ENCODE peak calls at places on chromosomes 1 and 21, in four cellular contexts. One of them, this sample, is unnamed.

GRCh38 chr1:64183985-64184440 is 19.4 kb upstream of the UBE2U start:
- DNase-seq in spleen: no peak
- DNase-seq in breast epithelium: no peak
- DNase-seq in NB4: no peak
- DNase-seq in this sample: no peak

GRCh38 chr1:5475572-5475971 is 516.7 kb downstream of the NPHP4 start:
- DNase-seq in spleen: peak
- DNase-seq in breast epithelium: no peak
- DNase-seq in NB4: no peak
- DNase-seq in this sample: no peak

GRCh38 chr1:38209986-38210385 is 163.4 kb upstream of the POU3F1 start:
- DNase-seq in spleen: no peak
- DNase-seq in breast epithelium: no peak
- DNase-seq in NB4: no peak
- DNase-seq in this sample: no peak

GRCh38 chr1:180988221-180988826 is 34.3 kb downstream of the STX6 start:
- DNase-seq in spleen: no peak
- DNase-seq in breast epithelium: no peak
- DNase-seq in NB4: no peak
- DNase-seq in this sample: no peak

GRCh38 chr21:37341254-37341960 is 25.2 kb upstream of the DYRK1A start:
- DNase-seq in spleen: no peak
- DNase-seq in breast epithelium: no peak
- DNase-seq in NB4: no peak
- DNase-seq in this sample: no peak

GRCh38 chr1:227779021-227779441 is 36.4 kb upstream of the PRSS38 start:
- DNase-seq in spleen: no peak
- DNase-seq in breast epithelium: peak
- DNase-seq in NB4: no peak
- DNase-seq in this sample: no peak

GRCh38 chr21:45499201-45499750 is 43.0 kb downstream of the SLC19A1 start:
- DNase-seq in spleen: peak
- DNase-seq in breast epithelium: no peak
- DNase-seq in NB4: no peak
- DNase-seq in this sample: no peak

GRCh38 chr1:39933956-39934941 is 20.7 kb upstream of the MFSD2A start:
- DNase-seq in spleen: peak
- DNase-seq in breast epithelium: no peak
- DNase-seq in NB4: peak
- DNase-seq in this sample: no peak

GRCh38 chr21:45602106-45602505 is 41.4 kb upstream of the PCBP3 start:
- DNase-seq in spleen: peak
- DNase-seq in breast epithelium: no peak
- DNase-seq in NB4: no peak
- DNase-seq in this sample: no peak

GRCh38 chr21:45260191-45260795 is 27.4 kb downstream of the POFUT2 start:
- DNase-seq in spleen: no peak
- DNase-seq in breast epithelium: no peak
- DNase-seq in NB4: no peak
- DNase-seq in this sample: no peak

DNA sequence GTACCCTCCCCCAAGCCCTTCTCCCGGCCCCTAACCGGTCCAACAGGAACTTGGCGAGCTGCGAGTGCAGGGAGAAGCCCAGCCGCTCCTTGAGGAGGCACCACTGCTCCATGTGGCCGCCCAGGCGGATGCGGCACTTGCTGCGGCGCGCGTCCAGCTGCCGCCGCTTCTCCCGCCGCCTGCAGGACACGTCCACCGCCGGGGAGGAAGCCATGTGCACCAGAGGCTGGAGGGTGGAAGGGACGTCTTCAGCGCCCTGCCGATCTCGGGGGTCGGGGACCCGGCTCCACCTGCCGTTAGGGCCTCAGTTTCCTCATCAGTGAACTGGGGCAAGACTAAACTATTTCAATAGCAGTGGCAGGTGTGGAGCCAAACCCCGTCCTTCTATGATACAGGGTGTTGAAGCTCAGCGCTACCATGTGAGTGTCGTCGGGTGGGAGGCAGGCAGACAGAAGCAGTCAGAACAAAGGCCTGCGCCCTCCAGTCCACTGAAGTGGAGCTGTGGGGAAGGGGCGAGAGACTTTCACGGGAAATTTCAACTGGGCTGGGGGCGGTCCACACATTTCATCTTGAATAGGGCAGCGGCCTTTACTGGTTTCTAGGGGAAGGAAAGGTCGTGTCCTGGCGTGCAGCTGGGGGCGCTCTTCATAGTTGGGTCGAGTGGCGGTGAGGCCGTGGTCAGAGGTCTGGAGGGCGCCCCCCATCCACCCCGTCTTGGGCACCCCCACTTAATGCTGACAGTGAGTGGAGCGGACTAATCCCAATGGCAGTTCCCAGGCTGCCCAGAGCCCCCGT is 592 bp downstream of the ZNF692 start:
- DNase-seq in spleen: peak
- DNase-seq in breast epithelium: peak
- DNase-seq in NB4: peak
- DNase-seq in this sample: peak
- TF ChIP-seq POLR2A in spleen: no peak
- TF ChIP-seq POLR2A in breast epithelium: no peak
- TF ChIP-seq POLR2A in NB4: peak
- TF ChIP-seq POLR2A in this sample: peak

GRCh38 chr1:23720256-23720995 is 22.8 kb upstream of the ELOA start:
- DNase-seq in spleen: peak
- DNase-seq in breast epithelium: no peak
- DNase-seq in NB4: no peak
- DNase-seq in this sample: no peak
- TF ChIP-seq POLR2A in spleen: no peak
- TF ChIP-seq POLR2A in breast epithelium: no peak
- TF ChIP-seq POLR2A in NB4: no peak
- TF ChIP-seq POLR2A in this sample: no peak

DNA sequence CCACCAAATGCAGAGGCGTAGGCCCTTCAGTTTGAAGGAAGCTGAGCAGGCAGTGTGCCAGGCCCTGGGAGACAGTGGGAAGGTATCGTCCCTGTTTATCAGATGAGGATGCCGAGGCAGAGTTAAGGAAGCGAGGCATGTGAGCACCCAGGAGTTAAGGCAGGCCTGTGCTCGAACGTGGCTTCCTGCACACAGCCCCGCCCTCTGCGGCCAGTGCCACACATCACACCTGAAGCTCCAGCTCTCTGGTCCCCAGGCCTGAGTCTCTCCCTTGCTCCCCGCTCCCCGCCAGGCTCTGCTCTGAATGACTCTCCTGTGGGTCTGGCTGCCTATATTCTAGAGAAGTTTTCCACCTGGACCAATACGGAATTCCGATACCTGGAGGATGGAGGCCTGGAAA is 32.1 kb downstream of the EPHX1 start:
- DNase-seq in spleen: peak
- DNase-seq in breast epithelium: no peak
- DNase-seq in NB4: no peak
- DNase-seq in this sample: no peak
- TF ChIP-seq POLR2A in spleen: no peak
- TF ChIP-seq POLR2A in breast epithelium: no peak
- TF ChIP-seq POLR2A in NB4: no peak
- TF ChIP-seq POLR2A in this sample: no peak

GRCh38 chr1:219071209-219071608 is 102.5 kb upstream of the LYPLAL1 start:
- DNase-seq in spleen: no peak
- DNase-seq in breast epithelium: no peak
- DNase-seq in NB4: no peak
- DNase-seq in this sample: no peak
- TF ChIP-seq POLR2A in spleen: no peak
- TF ChIP-seq POLR2A in breast epithelium: no peak
- TF ChIP-seq POLR2A in NB4: no peak
- TF ChIP-seq POLR2A in this sample: no peak

GRCh38 chr1:1324524-1325287 is at the start of the genes CPTP and INTS11:
- DNase-seq in spleen: peak
- DNase-seq in breast epithelium: peak
- DNase-seq in NB4: peak
- DNase-seq in this sample: peak
- TF ChIP-seq POLR2A in spleen: no peak
- TF ChIP-seq POLR2A in breast epithelium: peak
- TF ChIP-seq POLR2A in NB4: peak
- TF ChIP-seq POLR2A in this sample: peak

GRCh38 chr1:43348343-43348808 is 10.4 kb upstream of the CDC20 start:
- DNase-seq in spleen: no peak
- DNase-seq in breast epithelium: no peak
- DNase-seq in NB4: no peak
- DNase-seq in this sample: no peak

GRCh38 chr1:43346636-43347035 is 9.0 kb downstream of the MPL start:
- DNase-seq in spleen: no peak
- DNase-seq in breast epithelium: no peak
- DNase-seq in NB4: no peak
- DNase-seq in this sample: no peak

GRCh38 chr1:43349594-43350306 is 9.0 kb upstream of the CDC20 start:
- DNase-seq in spleen: no peak
- DNase-seq in breast epithelium: no peak
- DNase-seq in NB4: no peak
- DNase-seq in this sample: no peak

GRCh38 chr1:43350976-43351375 is 7.8 kb upstream of the CDC20 start:
- DNase-seq in spleen: no peak
- DNase-seq in breast epithelium: no peak
- DNase-seq in NB4: no peak
- DNase-seq in this sample: no peak

GRCh38 chr1:43348809-43349593 is 9.8 kb upstream of the CDC20 start:
- DNase-seq in spleen: peak
- DNase-seq in breast epithelium: peak
- DNase-seq in NB4: no peak
- DNase-seq in this sample: peak
- TF ChIP-seq POLR2A in spleen: no peak
- TF ChIP-seq POLR2A in breast epithelium: peak
- TF ChIP-seq POLR2A in NB4: no peak
- TF ChIP-seq POLR2A in this sample: no peak

DNA sequence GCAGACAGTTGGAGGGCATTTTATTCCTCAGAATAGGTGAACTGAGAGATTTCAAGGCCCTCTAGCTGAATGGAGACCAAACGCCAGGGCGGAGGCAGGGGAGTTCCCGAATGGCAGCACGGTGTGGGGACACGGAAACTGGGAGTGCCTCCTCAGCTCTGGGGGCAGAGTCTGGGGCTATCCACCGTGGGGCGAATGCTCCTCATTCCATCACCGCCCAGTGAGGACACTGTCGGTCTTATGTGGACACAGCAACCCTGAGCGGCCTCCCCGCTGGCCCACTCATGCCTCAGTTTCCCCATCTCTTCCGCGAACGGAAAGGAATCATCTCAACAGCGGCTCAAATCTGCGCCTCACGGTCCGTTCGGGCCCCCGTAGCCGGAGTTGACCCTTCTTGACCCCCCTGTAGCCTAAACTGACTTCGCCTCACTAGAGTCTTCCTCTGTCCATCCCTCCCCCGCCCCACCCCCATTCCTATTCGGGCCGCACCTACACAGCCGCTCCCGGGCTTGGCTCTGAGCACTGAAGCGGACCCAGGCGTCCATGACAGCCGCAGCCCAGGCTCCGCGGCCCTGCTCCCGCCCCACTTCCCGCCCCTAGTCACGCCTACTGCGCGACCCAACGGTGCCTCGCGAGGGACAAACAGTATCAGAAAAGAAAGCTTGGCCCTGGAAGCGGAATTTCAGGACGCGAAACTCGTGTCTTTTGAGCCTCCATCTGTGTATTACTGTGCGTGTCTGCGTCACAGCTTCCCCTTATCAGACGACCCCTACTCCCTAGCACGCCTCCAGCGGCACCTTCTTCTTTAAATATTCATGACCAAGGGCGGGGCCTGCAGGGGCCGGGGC is at the start of gene PEX11B:
- DNase-seq in spleen: peak
- DNase-seq in breast epithelium: peak
- DNase-seq in NB4: peak
- DNase-seq in this sample: peak
- TF ChIP-seq POLR2A in spleen: peak
- TF ChIP-seq POLR2A in breast epithelium: peak
- TF ChIP-seq POLR2A in NB4: peak
- TF ChIP-seq POLR2A in this sample: peak

GRCh38 chr1:23618586-23619083 is 59.3 kb upstream of the ID3 start:
- DNase-seq in spleen: no peak
- DNase-seq in breast epithelium: no peak
- DNase-seq in NB4: no peak
- DNase-seq in this sample: no peak

GRCh38 chr1:23622284-23622683 is 63.0 kb upstream of the ID3 start:
- DNase-seq in spleen: no peak
- DNase-seq in breast epithelium: no peak
- DNase-seq in NB4: no peak
- DNase-seq in this sample: no peak

GRCh38 chr1:23620605-23621004 is 61.3 kb upstream of the ID3 start:
- DNase-seq in spleen: no peak
- DNase-seq in breast epithelium: no peak
- DNase-seq in NB4: no peak
- DNase-seq in this sample: no peak

GRCh38 chr1:23617019-23617418 is 57.7 kb upstream of the ID3 start:
- DNase-seq in spleen: no peak
- DNase-seq in breast epithelium: no peak
- DNase-seq in NB4: no peak
- DNase-seq in this sample: no peak

GRCh38 chr1:23619299-23620188 is 60.2 kb upstream of the ID3 start:
- DNase-seq in spleen: peak
- DNase-seq in breast epithelium: no peak
- DNase-seq in NB4: no peak
- DNase-seq in this sample: no peak
- TF ChIP-seq POLR2A in spleen: no peak
- TF ChIP-seq POLR2A in breast epithelium: no peak
- TF ChIP-seq POLR2A in NB4: no peak
- TF ChIP-seq POLR2A in this sample: no peak

DNA sequence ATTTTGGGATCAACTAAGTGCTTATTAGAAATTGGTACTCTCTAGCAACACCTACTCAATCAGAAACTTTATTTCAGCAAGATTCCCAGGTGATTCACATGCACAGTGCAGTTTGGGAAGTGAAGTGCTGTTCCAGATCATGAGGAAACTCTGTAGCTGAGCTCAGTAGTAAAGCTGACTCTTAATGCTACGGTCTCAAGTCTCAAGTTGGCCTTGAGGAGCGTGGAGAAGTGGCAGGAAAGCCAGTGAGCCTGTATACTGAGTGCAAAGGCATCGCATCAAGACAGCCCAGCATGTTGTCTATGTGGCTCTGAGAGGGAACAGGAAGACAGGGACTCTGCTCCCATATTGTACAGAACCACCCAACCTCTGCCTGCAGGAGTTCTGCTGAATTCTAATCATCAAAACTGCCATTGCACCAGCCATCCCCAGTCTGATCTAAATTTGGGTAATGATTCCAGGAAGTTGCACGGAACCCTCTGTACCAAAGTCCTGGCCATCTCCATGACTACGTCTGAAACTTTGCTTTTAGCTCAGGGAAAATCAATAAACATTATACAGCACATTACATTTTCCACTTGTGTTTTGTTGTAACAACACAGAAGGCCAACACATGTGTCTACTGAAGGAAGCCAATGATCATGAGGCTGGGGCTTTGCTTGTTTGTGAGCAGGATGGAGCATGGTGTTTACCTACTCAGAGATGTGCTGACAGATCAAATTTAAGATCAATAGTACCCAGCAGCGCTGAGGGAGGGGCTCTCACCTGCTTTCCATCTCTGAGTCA is 105.1 kb upstream of the TLR5 start:
- DNase-seq in spleen: no peak
- DNase-seq in breast epithelium: no peak
- DNase-seq in NB4: no peak
- DNase-seq in this sample: no peak
- TF ChIP-seq POLR2A in spleen: no peak
- TF ChIP-seq POLR2A in breast epithelium: no peak
- TF ChIP-seq POLR2A in NB4: no peak
- TF ChIP-seq POLR2A in this sample: no peak

GRCh38 chr1:162538815-162539431 is 22.6 kb upstream of the UAP1 start:
- DNase-seq in spleen: no peak
- DNase-seq in breast epithelium: no peak
- DNase-seq in NB4: no peak
- DNase-seq in this sample: no peak
- TF ChIP-seq POLR2A in spleen: no peak
- TF ChIP-seq POLR2A in breast epithelium: no peak
- TF ChIP-seq POLR2A in NB4: no peak
- TF ChIP-seq POLR2A in this sample: no peak

This sample was measured in erythroblast.